ENCODE peak calls at places on chromosomes 12 and 14, in nine cellular contexts. H is SJSA1; N is sigmoid colon; K is fibroblast of pulmonary artery; O is GM10248; C is stimulated activated CD8-positive, alpha-beta memory T cell treated with anti-CD3 and anti-CD28 coated beads, Interleukin-15, amount 100 ng/mL, for 4 hours; I is frontal cortex; M is RPMI7951; Y is cardiac fibroblast. T is an unnamed sample.

GRCh38 chr14:92144708-92145107 is 22.9 kb downstream of the CPSF2 start:
- DNase-seq in Y (peak), N (no peak), M (no peak), K (no peak), C (no peak), O (no peak), I (no peak), H (no peak), T (no peak)

GRCh38 chr12:10243803-10244520 is 31.3 kb downstream of the GABARAPL1 start:
- DNase-seq in Y (no peak), O (peak), M (peak), C (no peak), K (no peak), H (peak), N (no peak), I (no peak), T (no peak)

GRCh38 chr14:81200041-81200440 is 20.7 kb downstream of the GTF2A1 start:
- DNase-seq in Y (no peak), K (no peak), C (no peak), N (no peak), H (no peak), M (no peak), O (no peak), I (no peak), T (no peak)

GRCh38 chr12:27431185-27431584 is 15.4 kb upstream of the SMCO2 start:
- DNase-seq in C (no peak), Y (no peak), K (no peak), O (no peak), M (no peak), I (no peak), H (no peak), N (no peak), T (no peak)

GRCh38 chr14:56339855-56340701 is 221.9 kb downstream of the PELI2 start:
- DNase-seq in M (peak), O (peak), N (peak), I (peak), C (peak), H (peak), K (peak), Y (peak), T (peak)

GRCh38 chr12:57519758-57520007 is 631 bp downstream of the DDIT3 start:
- DNase-seq in H (no peak), N (no peak), K (no peak), Y (no peak), O (no peak), C (no peak), M (no peak), I (no peak), T (no peak)

GRCh38 chr14:96098309-96098998 is 59.3 kb downstream of the C14orf132 start:
- DNase-seq in Y (peak), H (no peak), M (peak), K (peak), N (no peak), C (no peak), O (no peak), I (peak), T (peak)

GRCh38 chr12:55717397-55718007 is 1.7 kb downstream of the BLOC1S1 start:
- DNase-seq in K (no peak), C (no peak), Y (peak), H (no peak), O (no peak), N (no peak), M (peak), I (no peak), T (peak)

GRCh38 chr14:71289536-71289935 is 382.3 kb downstream of the PCNX1 start:
- DNase-seq in C (no peak), K (no peak), N (no peak), H (no peak), Y (no peak), M (no peak), O (peak), I (no peak), T (peak)

GRCh38 chr12:24649634-24650033 is 299.3 kb downstream of the BCAT1 start:
- DNase-seq in N (no peak), Y (no peak), M (no peak), K (no peak), C (no peak), I (no peak), O (no peak), H (no peak), T (no peak)

T was measured in mesendoderm.